ENCODE peak calls at places on chromosomes 12 and 14, in six cellular contexts. Q is SK-N-SH, U is amygdala, V is OCI-LY7, H is IMR-90, O is HS-27A. I is an unnamed sample.

GRCh38 chr14:100778078-100778927 is 47.6 kb upstream of the MEG3 start:
- DNase-seq in V (no peak), Q (no peak), U (no peak), O (no peak), H (no peak), I (no peak)

GRCh38 chr14:93219103-93219726 is 12.2 kb downstream of the UBR7 start:
- DNase-seq in V (peak), O (no peak), U (no peak), Q (peak), H (peak), I (no peak)

GRCh38 chr12:102659200-102659911 is 179.0 kb upstream of the IGF1 start:
- DNase-seq in H (no peak), U (no peak), Q (no peak), O (no peak), V (no peak), I (no peak)

GRCh38 chr12:3531496-3531895 is 40.5 kb downstream of the PRMT8 start:
- DNase-seq in H (no peak), U (no peak), O (no peak), Q (no peak), V (no peak), I (no peak)

GRCh38 chr14:97456958-97457357 is 659.8 kb downstream of the VRK1 start:
- DNase-seq in V (no peak), U (no peak), Q (no peak), O (no peak), H (no peak), I (peak)

GRCh38 chr14:94485944-94486841 is 10.2 kb upstream of the SERPINA9 start:
- DNase-seq in Q (peak), U (no peak), H (peak), V (peak), O (no peak), I (peak)

GRCh38 chr12:80187660-80188090 is 88.3 kb downstream of the OTOGL start:
- DNase-seq in O (peak), V (no peak), U (no peak), Q (no peak), H (peak), I (no peak)

GRCh38 chr14:99182548-99183115 is 89.4 kb downstream of the BCL11B start:
- DNase-seq in V (no peak), H (no peak), U (no peak), Q (no peak), O (no peak), I (no peak)

GRCh38 chr12:70497508-70497907 is 131.4 kb downstream of the KCNMB4 start:
- DNase-seq in H (no peak), U (no peak), Q (no peak), V (no peak), O (no peak), I (no peak)

GRCh38 chr14:73231874-73232851 is 5.1 kb upstream of the PAPLN start:
- DNase-seq in Q (peak), V (peak), H (no peak), O (no peak), U (no peak), I (no peak)

GRCh38 chr12:51926718-51927117 is 19.4 kb downstream of the ACVRL1 start:
- DNase-seq in U (no peak), H (peak), V (peak), O (no peak), Q (no peak), I (no peak)

GRCh38 chr14:94569381-94570001 is 8.2 kb downstream of the SERPINA4 start:
- DNase-seq in Q (no peak), V (no peak), H (no peak), O (no peak), U (no peak), I (peak)

GRCh38 chr12:29782821-29783772 is 645 bp downstream of the TMTC1 start:
- DNase-seq in U (no peak), V (no peak), Q (peak), H (peak), O (peak), I (peak)

GRCh38 chr14:23528555-23528954 is 23.0 kb downstream of the ZFHX2 start:
- DNase-seq in V (no peak), O (no peak), U (no peak), H (no peak), Q (peak), I (no peak)

GRCh38 chr12:89117448-89118034 is 234.8 kb downstream of the DUSP6 start:
- DNase-seq in V (no peak), U (no peak), H (peak), O (no peak), Q (no peak), I (no peak)

GRCh38 chr12:92094751-92095161 is 50.9 kb downstream of the BTG1 start:
- DNase-seq in H (peak), V (no peak), Q (no peak), O (peak), U (no peak), I (no peak)

GRCh38 chr12:52251367-52252055 is 18.5 kb downstream of the KRT7 start:
- DNase-seq in H (no peak), V (no peak), Q (no peak), O (no peak), U (no peak), I (no peak)